ENCODE peak calls at places on chromosome 13, in nine cellular contexts. T, D, Y, H, I, M, E, C and K are unnamed samples.
A peak's percentile ranks its signal among the peaks of the same experiment; 100 is the strongest.

GRCh38 chr13:51995677-51996551 is 15.3 kb downstream of the ATP7B start:
- DNase-seq in T (no peak), D (no peak), Y (peak; percentile 19), H (peak; percentile 92), I (no peak), M (no peak), E (peak; percentile 31), C (no peak), K (peak; percentile 77)

GRCh38 chr13:112154301-112155060 is 87.5 kb downstream of the SOX1 start:
- DNase-seq in T (no peak), D (no peak), Y (no peak), H (no peak), I (no peak), M (no peak), E (no peak), C (no peak), K (no peak)

GRCh38 chr13:94704347-94705080 is 7.8 kb downstream of the SOX21 start:
- DNase-seq in T (no peak), D (no peak), Y (no peak), H (no peak), I (no peak), M (no peak), E (no peak), C (no peak), K (peak; percentile 75)

GRCh38 chr13:113547248-113547971 is 37.1 kb upstream of the TFDP1 start:
- DNase-seq in T (no peak), D (no peak), Y (peak; percentile 33), H (peak; percentile 27), I (no peak), M (no peak), E (peak; percentile 35), C (no peak), K (peak; percentile 68)

GRCh38 chr13:52036037-52036436 is 11.5 kb downstream of the UTP14C start:
- DNase-seq in T (no peak), D (no peak), Y (no peak), H (no peak), I (no peak), M (no peak), E (no peak), C (no peak), K (no peak)

GRCh38 chr13:42707596-42707995 is 73.8 kb upstream of the FAM216B start:
- DNase-seq in T (no peak), D (no peak), Y (peak; percentile 50), H (no peak), I (no peak), M (no peak), E (no peak), C (no peak), K (no peak)

GRCh38 chr13:23372264-23372905 is 61.1 kb downstream of the SACS start:
- DNase-seq in T (no peak), D (no peak), Y (peak; percentile 73), H (no peak), I (no peak), M (no peak), E (no peak), C (no peak), K (peak; percentile 92)

GRCh38 chr13:90272356-90272755 is 1075.1 kb upstream of the MIR17HG start:
- DNase-seq in T (no peak), D (no peak), Y (peak; percentile 26), H (no peak), I (no peak), M (no peak), E (no peak), C (no peak), K (no peak)

GRCh38 chr13:109737046-109737573 is 49.3 kb downstream of the IRS2 start:
- DNase-seq in T (no peak), D (no peak), Y (no peak), H (no peak), I (no peak), M (no peak), E (no peak), C (no peak), K (no peak)

GRCh38 chr13:23856008-23856750 is 33.0 kb downstream of the MIPEP start:
- DNase-seq in T (no peak), D (no peak), Y (no peak), H (no peak), I (no peak), M (no peak), E (no peak), C (no peak), K (no peak)

GRCh38 chr13:50485979-50486935 is 357.2 kb downstream of the DLEU7 start:
- DNase-seq in T (no peak), D (no peak), Y (peak; percentile 57), H (no peak), I (no peak), M (no peak), E (no peak), C (no peak), K (no peak)

GRCh38 chr13:111526922-111527321 is 206.5 kb downstream of the TEX29 start:
- DNase-seq in T (no peak), D (no peak), Y (no peak), H (no peak), I (no peak), M (no peak), E (no peak), C (no peak), K (no peak)

GRCh38 chr13:21670006-21670882 is 629 bp upstream of the FGF9 start:
- DNase-seq in T (no peak), D (peak; percentile 61), Y (peak; percentile 61), H (peak; percentile 69), I (peak; percentile 45), M (peak; percentile 71), E (peak; percentile 63), C (no peak), K (peak; percentile 95)

GRCh38 chr13:114339779-114340534 is 25.7 kb downstream of the CHAMP1 start:
- DNase-seq in T (no peak), D (no peak), Y (peak; percentile 52), H (no peak), I (no peak), M (no peak), E (no peak), C (no peak), K (peak; percentile 58)

GRCh38 chr13:22009500-22009899 is 338.6 kb downstream of the FGF9 start:
- DNase-seq in T (no peak), D (no peak), Y (no peak), H (no peak), I (no peak), M (no peak), E (no peak), C (no peak), K (no peak)

GRCh38 chr13:76982051-76982450 is 9.8 kb upstream of the CLN5 start:
- DNase-seq in T (no peak), D (no peak), Y (no peak), H (no peak), I (no peak), M (no peak), E (no peak), C (no peak), K (no peak)

GRCh38 chr13:27038323-27038722 is 133.3 kb downstream of the USP12 start:
- DNase-seq in T (no peak), D (no peak), Y (peak; percentile 63), H (no peak), I (no peak), M (no peak), E (no peak), C (no peak), K (peak; percentile 83)

GRCh38 chr13:27036236-27036981 is 135.2 kb downstream of the USP12 start:
- DNase-seq in T (no peak), D (no peak), Y (peak; percentile 47), H (no peak), I (no peak), M (no peak), E (no peak), C (no peak), K (peak; percentile 81)

GRCh38 chr13:27039171-27039701 is 132.4 kb downstream of the USP12 start:
- DNase-seq in T (no peak), D (no peak), Y (no peak), H (no peak), I (no peak), M (no peak), E (no peak), C (no peak), K (no peak)

GRCh38 chr13:27037171-27037570 is 134.4 kb downstream of the USP12 start:
- DNase-seq in T (no peak), D (no peak), Y (no peak), H (no peak), I (no peak), M (no peak), E (no peak), C (no peak), K (no peak)

DNA sequence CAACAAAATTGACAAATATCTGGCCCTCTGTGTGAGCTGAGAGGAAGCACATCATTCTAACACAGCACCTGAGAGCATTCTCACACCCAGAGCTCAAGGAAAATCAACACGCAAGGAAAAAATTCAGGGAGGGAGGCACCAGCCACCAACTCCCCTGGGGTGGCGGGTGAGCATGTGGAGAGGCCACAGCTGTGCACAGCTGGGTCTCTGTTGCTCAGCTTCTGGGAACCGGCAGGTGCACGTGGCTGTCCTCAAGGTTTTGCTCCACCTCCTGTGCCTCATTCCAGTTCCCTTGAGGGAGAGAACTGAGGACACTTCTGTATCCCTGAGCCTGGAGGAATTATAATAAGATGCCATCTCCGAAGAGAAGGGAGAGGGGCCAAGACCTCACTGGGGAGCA is 134.0 kb downstream of the USP12 start:
- DNase-seq in T (no peak), D (no peak), Y (no peak), H (no peak), I (no peak), M (no peak), E (no peak), C (no peak), K (no peak)
- H3K27ac ChIP-seq in T (no peak overlapping the region), D (no peak overlapping the region), Y (no peak overlapping the region), H (no peak overlapping the region), I (no peak overlapping the region), M (no peak overlapping the region), E (peak overlapping the region; percentile 63), C (no peak overlapping the region), K (no peak overlapping the region)

GRCh38 chr13:102564564-102564963 is 32.2 kb upstream of the TPP2 start:
- DNase-seq in T (no peak), D (no peak), Y (no peak), H (no peak), I (no peak), M (no peak), E (no peak), C (no peak), K (no peak)
- H3K27ac ChIP-seq in T (no peak overlapping the region), D (no peak overlapping the region), Y (no peak overlapping the region), H (no peak overlapping the region), I (no peak overlapping the region), M (no peak overlapping the region), E (no peak overlapping the region), C (no peak overlapping the region), K (no peak overlapping the region)

DNA sequence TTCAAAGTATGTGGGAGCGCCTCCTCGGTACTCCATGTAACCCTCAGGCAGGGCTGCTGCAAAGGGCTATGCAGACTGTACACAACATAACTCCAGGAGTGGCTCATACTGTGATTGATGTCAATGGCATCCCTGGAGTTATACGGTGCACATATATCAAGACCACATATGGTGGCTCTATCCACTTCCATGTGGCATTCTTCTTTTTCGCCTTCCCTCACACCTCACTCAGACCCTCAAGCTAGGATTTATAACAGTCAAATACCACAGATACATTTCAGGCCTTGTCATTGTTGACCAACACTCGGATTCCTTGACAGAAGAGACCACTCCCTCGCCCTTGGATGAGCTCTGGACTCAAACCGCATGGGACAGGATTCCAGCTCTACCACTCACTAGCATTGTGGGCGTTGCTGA is 11.3 kb upstream of the UBL3 start:
- DNase-seq in T (no peak), D (no peak), Y (peak; percentile 50), H (no peak), I (no peak), M (no peak), E (no peak), C (no peak), K (peak; percentile 84)
- H3K27ac ChIP-seq in T (no peak overlapping the region), D (no peak overlapping the region), Y (peak overlapping the region; percentile 36), H (no peak overlapping the region), I (no peak overlapping the region), M (no peak overlapping the region), E (no peak overlapping the region), C (no peak overlapping the region), K (peak overlapping the region; percentile 85)

GRCh38 chr13:25973576-25973975 is 78.2 kb downstream of the SHISA2 start:
- DNase-seq in T (no peak), D (no peak), Y (no peak), H (no peak), I (no peak), M (no peak), E (no peak), C (no peak), K (no peak)
- H3K27ac ChIP-seq in T (no peak overlapping the region), D (peak overlapping the region; percentile 75), Y (no peak overlapping the region), H (no peak overlapping the region), I (no peak overlapping the region), M (no peak overlapping the region), E (no peak overlapping the region), C (no peak overlapping the region), K (no peak overlapping the region)